ENCODE peak calls at places on chromosomes 5 and 9, in five cellular contexts. M is K562, J is HCT116, Y is H1, P is GM12878. X is an unnamed sample.

GRCh38 chr5:177094224-177095087 is 7.7 kb downstream of the FGFR4 start:
- DNase-seq in M (no peak), J (no peak), Y (no peak), P (no peak), X (peak; percentile 86)

GRCh38 chr9:134351777-134352176 is 25.5 kb downstream of the RXRA start:
- DNase-seq in M (no peak), J (no peak), Y (no peak), P (no peak), X (no peak)

GRCh38 chr5:109053995-109054417 is 306.3 kb downstream of the FER start:
- DNase-seq in M (no peak), J (no peak), Y (no peak), P (peak; percentile 38), X (no peak)

GRCh38 chr5:58240286-58240685 is 219.6 kb downstream of the PLK2 start:
- DNase-seq in M (no peak), J (no peak), Y (no peak), P (no peak), X (no peak)

GRCh38 chr9:137496601-137497375 is 37.7 kb upstream of the NSMF start:
- DNase-seq in M (no peak), J (no peak), Y (no peak), P (no peak), X (no peak)

GRCh38 chr5:167207081-167207480 is 1084.4 kb upstream of the WWC1 start:
- DNase-seq in M (no peak), J (no peak), Y (no peak), P (no peak), X (no peak)

GRCh38 chr9:124282442-124283231 is 24.9 kb downstream of the NEK6 start:
- DNase-seq in M (peak; percentile 73), J (no peak), Y (no peak), P (no peak), X (peak; percentile 62)

GRCh38 chr9:75644649-75645048 is 245.8 kb upstream of the PCSK5 start:
- DNase-seq in M (no peak), J (no peak), Y (no peak), P (no peak), X (no peak)

GRCh38 chr9:137482094-137482781 is 23.1 kb upstream of the NSMF start:
- DNase-seq in M (peak; percentile 75), J (no peak), Y (no peak), P (peak; percentile 8), X (peak; percentile 31)

GRCh38 chr5:39608024-39608423 is 183.2 kb upstream of the DAB2 start:
- DNase-seq in M (no peak), J (no peak), Y (no peak), P (no peak), X (no peak)

GRCh38 chr5:137669796-137670195 is 66.1 kb downstream of the KLHL3 start:
- DNase-seq in M (no peak), J (no peak), Y (no peak), P (no peak), X (no peak)

DNA sequence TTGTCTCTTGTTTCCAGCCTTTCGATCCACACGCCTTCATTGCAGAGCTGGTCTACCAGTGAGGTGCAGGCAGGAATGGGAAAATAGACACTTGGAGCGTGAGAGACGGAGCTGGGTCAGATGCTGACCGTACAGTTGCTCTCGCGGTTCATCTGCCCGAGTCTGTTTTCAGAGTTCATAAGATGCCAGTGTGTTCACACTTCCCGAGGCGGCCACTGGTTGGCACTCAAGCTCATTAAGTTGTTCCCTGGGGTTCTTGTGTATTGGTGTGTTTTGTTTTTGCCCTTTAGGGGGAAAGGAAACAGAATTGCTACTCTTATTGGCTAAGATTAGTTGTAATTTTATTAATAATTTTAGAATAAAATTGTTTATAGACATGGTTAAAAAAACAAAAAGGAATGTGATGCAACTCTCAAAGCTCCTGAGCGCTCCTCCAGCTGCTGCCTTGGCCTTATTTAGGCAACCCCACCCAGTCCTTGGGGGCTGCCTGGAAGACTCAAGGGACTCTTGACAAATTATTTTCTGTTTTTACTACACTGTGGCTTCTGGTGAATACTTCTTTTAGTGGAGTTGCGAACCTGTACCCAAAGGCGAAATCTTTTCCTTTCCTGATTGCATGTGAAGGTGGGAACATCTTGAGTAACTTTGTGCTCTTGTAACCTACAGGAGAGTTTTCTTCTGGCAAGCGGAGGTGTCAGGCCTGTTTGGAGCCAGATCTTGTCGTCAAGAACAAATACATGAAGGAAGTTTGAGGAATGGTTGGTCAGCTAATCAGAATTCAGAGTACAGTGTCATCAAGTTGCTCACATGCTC is 146.1 kb downstream of the MAST4 start:
- DNase-seq in M (peak; percentile 20), J (peak; percentile 21), Y (no peak), P (no peak), X (peak; percentile 33)
- TF ChIP-seq SP1 in M (no peak), J (no peak), Y (no peak), P (no peak), X (no peak)

GRCh38 chr9:114950761-114951160 is 20.4 kb upstream of the TNFSF8 start:
- DNase-seq in M (no peak), J (no peak), Y (no peak), P (no peak), X (no peak)

GRCh38 chr9:114954986-114955623 is 24.7 kb upstream of the TNFSF8 start:
- DNase-seq in M (no peak), J (no peak), Y (no peak), P (no peak), X (no peak)

GRCh38 chr9:114953016-114953415 is 22.6 kb upstream of the TNFSF8 start:
- DNase-seq in M (no peak), J (no peak), Y (no peak), P (no peak), X (no peak)

GRCh38 chr9:114957558-114957957 is 27.2 kb upstream of the TNFSF8 start:
- DNase-seq in M (no peak), J (no peak), Y (no peak), P (no peak), X (no peak)

GRCh38 chr9:114953917-114954316 is 23.5 kb upstream of the TNFSF8 start:
- DNase-seq in M (no peak), J (no peak), Y (no peak), P (no peak), X (no peak)
- H3K4me3 ChIP-seq in M (no peak overlapping the region), J (no peak overlapping the region), Y (no peak overlapping the region), P (no peak overlapping the region), X (no peak overlapping the region)

DNA sequence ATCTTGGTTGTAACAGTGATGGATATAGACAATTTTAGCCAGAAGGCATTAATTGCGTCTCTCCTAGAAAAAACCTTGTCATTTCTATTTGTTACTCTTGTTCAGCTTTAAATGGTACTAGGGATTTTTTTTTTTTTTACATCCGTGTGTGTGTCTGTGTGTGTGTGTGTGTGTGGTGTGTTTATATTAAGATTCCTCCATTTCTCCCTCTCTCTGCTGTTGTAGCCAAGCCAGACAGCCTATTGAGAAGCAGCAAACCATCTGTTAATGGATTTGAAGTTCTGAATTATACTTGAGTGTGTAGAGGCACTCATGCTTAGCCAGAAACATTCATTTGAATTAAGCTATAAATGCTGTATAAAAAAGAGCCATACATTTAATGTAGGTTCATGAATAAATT is 72.3 kb downstream of the SLF1 start:
- DNase-seq in M (no peak), J (no peak), Y (no peak), P (no peak), X (no peak)
- TF ChIP-seq SP1 in M (no peak), J (no peak), Y (no peak), P (no peak), X (no peak)

GRCh38 chr5:150154618-150155134 is 969 bp downstream of the PDGFRB start:
- DNase-seq in M (no peak), J (no peak), Y (no peak), P (no peak), X (no peak)
- H3K4me3 ChIP-seq in M (no peak overlapping the region), J (no peak overlapping the region), Y (no peak overlapping the region), P (no peak overlapping the region), X (no peak overlapping the region)

GRCh38 chr5:168877132-168877895 is 298.1 kb upstream of the PANK3 start:
- DNase-seq in M (no peak), J (no peak), Y (no peak), P (no peak), X (peak; percentile 18)
- TF ChIP-seq SP1 in M (no peak), J (no peak), Y (no peak), P (no peak), X (no peak)

GRCh38 chr9:109194157-109194556 is 27.1 kb upstream of the FRRS1L start:
- DNase-seq in M (no peak), J (no peak), Y (no peak), P (no peak), X (no peak)
- H3K4me3 ChIP-seq in M (no peak overlapping the region), J (no peak overlapping the region), Y (no peak overlapping the region), P (no peak overlapping the region), X (no peak overlapping the region)

DNA sequence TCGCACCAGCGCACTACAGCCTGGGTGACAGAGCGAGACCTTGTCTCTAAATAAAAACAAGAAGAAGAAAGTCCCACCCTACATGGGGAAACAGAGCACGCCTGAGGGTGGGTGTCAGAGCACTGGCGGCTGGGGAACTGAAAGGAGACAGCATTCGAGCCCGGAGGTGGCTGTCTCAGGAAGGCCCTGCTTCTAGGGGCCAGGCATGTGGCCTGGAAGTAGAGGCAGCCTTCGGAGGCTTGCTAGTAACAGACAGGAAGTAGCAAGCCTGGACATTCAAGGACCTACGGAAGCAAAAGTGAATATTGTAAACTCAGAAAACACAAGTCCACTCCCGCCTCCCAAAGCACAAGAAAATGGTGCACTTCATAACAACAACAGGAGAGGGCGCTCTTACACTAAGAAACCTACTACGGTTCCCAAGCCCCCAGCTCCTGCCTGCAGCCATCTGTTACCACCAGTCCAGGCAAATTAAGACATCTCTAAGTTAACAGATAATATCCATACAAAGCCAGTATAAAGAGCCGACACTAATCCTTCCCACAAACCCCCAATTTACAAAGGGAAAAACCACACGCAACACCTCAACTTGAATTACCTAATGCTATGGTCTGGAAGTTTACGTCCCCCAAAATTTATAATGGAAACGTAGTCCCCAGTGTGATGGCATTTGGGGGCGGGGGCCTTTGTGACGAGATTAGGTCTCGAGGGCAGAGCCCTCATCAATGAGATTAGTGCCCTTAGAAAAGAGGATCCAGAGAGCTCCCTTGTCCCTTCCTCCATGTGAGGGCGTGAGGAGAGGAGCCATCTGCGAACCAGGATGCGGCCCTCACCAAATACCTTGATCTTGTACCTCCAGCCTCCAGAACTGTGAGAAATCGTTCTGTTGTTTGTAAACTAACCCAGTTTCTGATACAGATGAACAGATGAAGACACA is 7.7 kb downstream of the RASGEF1C start:
- DNase-seq in M (peak; percentile 63), J (peak; percentile 27), Y (peak; percentile 88), P (no peak), X (peak; percentile 15)
- TF ChIP-seq SP1 in M (no peak), J (no peak), Y (no peak), P (no peak), X (no peak)